ENCODE peak calls at places on chromosomes 7 and 10, in nine cellular contexts. J, O, B, X, Z, V, K, E and I are unnamed samples.

GRCh38 chr10:122782911-122783310 is 62.7 kb downstream of the CUZD1 start:
- DNase-seq in B (no peak), X (no peak), E (no peak), V (no peak), Z (no peak), K (no peak), O (no peak), J (no peak), I (no peak)

GRCh38 chr10:114347791-114348190 is 56.5 kb downstream of the AFAP1L2 start:
- DNase-seq in X (no peak), V (no peak), E (no peak), O (no peak), Z (no peak), K (no peak), J (no peak), B (no peak), I (no peak)

GRCh38 chr10:23696476-23696875 is 257.6 kb downstream of the OTUD1 start:
- DNase-seq in Z (no peak), J (no peak), B (no peak), V (no peak), E (no peak), X (no peak), K (no peak), O (no peak), I (no peak)

GRCh38 chr10:48574322-48574796 is 30.5 kb downstream of the ARHGAP22 start:
- DNase-seq in J (no peak), K (no peak), X (no peak), E (no peak), Z (no peak), O (no peak), V (no peak), B (no peak), I (no peak)

GRCh38 chr7:158367634-158367982 is 220.0 kb downstream of the PTPRN2 start:
- DNase-seq in V (no peak), X (no peak), B (no peak), E (no peak), Z (no peak), O (no peak), J (no peak), K (no peak), I (no peak)

GRCh38 chr7:130476287-130477001 is 15.4 kb upstream of the MEST start:
- DNase-seq in B (peak), V (no peak), E (no peak), Z (peak), O (no peak), J (no peak), X (no peak), K (no peak), I (no peak)

GRCh38 chr7:7228472-7228871 is 46.1 kb downstream of the C1GALT1 start:
- DNase-seq in V (no peak), O (no peak), K (no peak), J (no peak), B (peak), X (no peak), Z (no peak), E (no peak), I (no peak)

GRCh38 chr7:122166708-122167107 is 22.7 kb upstream of the AASS start:
- DNase-seq in O (no peak), B (peak), V (no peak), Z (peak), K (peak), E (no peak), J (no peak), X (no peak), I (no peak)

GRCh38 chr7:44378744-44379143 is 53.4 kb upstream of the CAMK2B start:
- DNase-seq in Z (peak), B (peak), E (no peak), X (no peak), J (no peak), K (peak), O (no peak), V (peak), I (no peak)

DNA sequence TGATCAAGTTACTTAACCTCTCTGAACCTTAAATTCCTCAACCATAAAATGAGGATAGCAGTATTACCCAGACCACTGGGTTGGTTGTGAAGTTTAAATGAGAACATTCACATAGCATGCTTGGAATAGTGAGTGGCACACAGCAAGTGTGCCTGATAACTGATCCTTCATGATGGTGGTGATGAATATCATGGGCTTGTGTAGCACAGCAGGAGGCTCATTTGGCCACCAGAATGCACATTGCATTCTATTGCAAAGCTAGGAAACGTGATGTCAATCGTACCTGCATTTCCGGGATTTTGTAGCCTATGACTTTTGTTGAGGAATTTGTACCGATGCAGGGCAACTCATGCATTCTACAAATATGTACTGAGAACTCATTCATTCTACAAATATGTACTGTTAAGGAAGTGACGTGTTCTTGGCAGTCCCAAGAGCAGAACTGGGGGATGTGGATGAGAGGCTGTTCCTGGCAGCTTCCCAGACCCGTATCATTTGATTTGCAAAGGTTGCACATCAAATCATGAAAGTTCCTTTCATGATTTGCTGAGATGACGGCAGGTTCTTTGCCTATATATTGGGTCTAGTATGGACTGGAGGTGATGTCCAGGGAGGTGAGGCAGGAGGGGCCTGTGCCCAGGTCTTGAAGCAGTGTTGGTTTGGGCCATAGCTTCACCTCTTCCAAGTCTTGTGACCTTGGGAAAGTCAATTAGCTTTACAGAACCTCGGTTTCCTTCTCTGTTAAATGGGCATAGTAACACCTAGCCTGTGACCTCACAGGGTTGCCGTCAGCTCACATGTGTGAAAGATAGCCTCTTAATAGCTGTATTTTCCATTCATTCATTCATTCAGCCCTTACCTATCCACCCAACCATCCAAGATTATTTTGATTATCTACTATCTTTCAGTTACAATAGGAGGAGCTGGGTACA is 94.7 kb upstream of the SMNDC1 start:
- DNase-seq in J (no peak), V (no peak), E (no peak), K (peak), O (peak), B (peak), Z (peak), X (no peak), I (no peak)
- TF ChIP-seq CTCF in J (no peak), V (no peak), E (no peak), K (no peak), O (no peak), B (no peak), Z (no peak), X (no peak), I (no peak)

DNA sequence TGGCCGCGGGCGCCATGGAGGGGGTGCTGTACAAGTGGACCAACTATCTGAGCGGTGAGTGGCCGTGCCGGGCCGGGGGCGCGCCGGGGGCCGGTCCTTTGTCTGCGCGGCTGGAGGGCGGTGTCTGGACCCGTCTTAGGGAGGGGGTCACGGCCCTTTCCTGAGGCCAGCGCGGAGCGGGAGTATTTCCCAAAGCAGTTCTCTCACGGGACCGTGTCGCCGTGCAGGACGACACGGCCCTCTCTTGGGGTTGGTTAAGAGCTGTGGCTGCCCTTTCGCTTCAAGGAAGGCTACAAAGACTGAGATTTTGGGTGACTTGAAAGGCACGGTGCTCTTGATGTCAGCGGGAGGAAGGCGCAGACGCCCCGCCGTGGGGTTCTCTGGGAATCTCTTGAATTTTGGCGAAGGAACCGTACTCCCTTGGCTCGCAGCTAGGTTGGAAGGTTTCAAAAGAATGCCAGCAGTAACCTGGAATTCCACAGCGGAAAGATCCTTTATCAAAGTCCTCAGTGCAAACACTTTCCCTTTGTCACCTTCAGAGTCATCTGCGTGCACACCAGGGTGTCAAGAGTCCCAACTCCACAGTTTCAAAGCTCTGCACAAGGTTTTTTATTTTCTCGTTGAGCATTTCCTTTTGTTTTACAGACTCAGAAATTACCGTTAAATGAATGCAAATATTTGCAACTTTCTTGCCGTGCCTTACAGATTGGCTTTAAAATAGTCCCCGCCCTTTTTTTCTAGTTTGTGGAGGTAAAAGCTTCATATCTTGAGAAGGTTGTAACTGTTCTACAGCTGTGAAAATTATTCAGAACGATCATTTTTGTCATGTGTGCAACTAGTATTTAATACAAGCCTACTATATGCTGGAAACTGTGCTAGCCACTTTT is 780 bp downstream of the PLEKHA8 start:
- DNase-seq in V (peak), E (peak), J (no peak), B (peak), O (no peak), X (peak), K (no peak), Z (peak), I (no peak)
- TF ChIP-seq CTCF in V (no peak), E (no peak), J (no peak), B (no peak), O (no peak), X (peak), K (no peak), Z (peak), I (peak)

GRCh38 chr7:27163776-27164380 is 1.5 kb downstream of the HOXA9 start:
- DNase-seq in B (no peak), Z (no peak), J (peak), V (no peak), K (no peak), O (no peak), E (no peak), X (no peak), I (no peak)
- TF ChIP-seq CTCF in B (no peak), Z (no peak), J (no peak), V (no peak), K (no peak), O (no peak), E (no peak), X (no peak), I (no peak)

DNA sequence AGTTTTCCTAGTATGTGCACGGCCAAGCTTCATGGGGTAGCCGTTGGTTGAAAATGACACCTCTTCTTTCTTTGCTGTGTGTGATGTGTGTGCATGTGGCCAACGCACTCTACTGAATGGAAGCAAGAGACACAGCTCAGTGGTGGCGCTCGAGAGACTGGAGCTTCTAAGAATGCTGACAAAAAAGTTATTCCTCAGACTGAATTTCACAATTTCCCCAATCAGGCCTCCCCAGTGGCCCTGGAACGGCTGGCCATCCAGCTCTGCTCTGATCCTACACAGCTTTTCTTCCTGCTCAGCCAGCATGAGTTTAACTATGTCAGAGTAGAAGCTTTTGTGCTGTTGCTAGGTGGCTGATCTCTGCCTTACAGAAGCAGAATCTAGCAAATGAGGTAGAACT is 186.7 kb upstream of the PLXDC2 start:
- DNase-seq in K (no peak), X (peak), J (no peak), V (no peak), Z (peak), O (peak), B (peak), E (peak), I (peak)
- TF ChIP-seq CTCF in K (no peak), X (no peak), J (no peak), V (no peak), Z (peak), O (no peak), B (peak), E (no peak), I (no peak)

DNA sequence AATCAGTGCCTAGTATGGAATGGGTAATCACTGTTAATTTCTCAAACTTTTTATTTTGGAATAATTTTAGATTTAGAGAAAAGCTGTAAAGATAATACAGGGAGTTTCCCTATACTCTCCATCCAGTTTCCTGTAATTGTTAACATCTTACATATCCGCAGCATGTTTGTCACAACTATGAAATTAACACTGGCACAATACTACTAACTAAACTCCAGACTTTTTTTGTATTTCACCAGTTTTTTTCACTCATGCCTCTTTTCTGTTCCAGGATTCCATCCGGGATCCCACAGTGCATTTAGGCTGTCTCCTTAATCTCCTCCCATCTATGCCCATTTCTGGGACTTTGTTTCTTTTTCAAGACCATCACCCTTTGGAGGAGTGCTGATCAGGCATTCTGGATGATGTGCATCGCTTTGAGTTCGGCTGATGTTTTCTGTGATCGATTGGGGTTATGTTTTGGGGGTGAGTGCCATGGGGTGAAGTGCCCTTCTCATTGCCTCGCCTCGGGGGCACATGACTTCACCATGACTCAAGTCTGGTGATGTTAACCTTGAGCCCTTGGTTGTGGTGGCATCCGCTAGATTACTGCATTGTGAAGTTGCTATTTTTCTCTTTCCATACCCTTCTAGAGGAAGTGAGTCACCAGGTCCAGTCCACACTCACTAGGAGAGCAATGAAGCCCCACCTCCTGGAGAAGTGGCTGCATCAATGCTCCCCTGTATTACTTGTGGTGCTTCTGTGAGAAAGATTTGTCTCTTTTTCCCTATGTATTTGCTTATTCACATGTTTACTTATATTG is 43.9 kb upstream of the GRB10 start:
- DNase-seq in X (no peak), Z (peak), J (no peak), O (no peak), E (peak), V (no peak), B (peak), K (no peak), I (no peak)
- TF ChIP-seq CTCF in X (no peak), Z (peak), J (no peak), O (no peak), E (no peak), V (no peak), B (peak), K (peak), I (no peak)

GRCh38 chr7:87589631-87590030 is 11.1 kb downstream of the ABCB1 start:
- DNase-seq in J (no peak), O (no peak), V (no peak), B (no peak), Z (no peak), K (no peak), E (no peak), X (no peak), I (no peak)

GRCh38 chr7:87592300-87592699 is 8.4 kb downstream of the ABCB1 start:
- DNase-seq in K (no peak), B (no peak), J (no peak), E (peak), V (no peak), X (no peak), Z (no peak), O (no peak), I (no peak)

GRCh38 chr7:87596136-87596535 is 4.5 kb downstream of the ABCB1 start:
- DNase-seq in V (no peak), K (no peak), E (no peak), O (no peak), J (no peak), Z (no peak), X (no peak), B (no peak), I (no peak)

GRCh38 chr7:87591211-87591610 is 9.5 kb downstream of the ABCB1 start:
- DNase-seq in K (no peak), E (no peak), Z (no peak), O (no peak), X (no peak), V (no peak), B (no peak), J (no peak), I (no peak)

GRCh38 chr7:87590578-87590977 is 10.1 kb downstream of the ABCB1 start:
- DNase-seq in V (no peak), X (no peak), Z (no peak), O (no peak), B (no peak), J (no peak), K (no peak), E (no peak), I (no peak)
- TF ChIP-seq CTCF in V (no peak), X (no peak), Z (no peak), O (no peak), B (no peak), J (no peak), K (no peak), E (no peak), I (no peak)

DNA sequence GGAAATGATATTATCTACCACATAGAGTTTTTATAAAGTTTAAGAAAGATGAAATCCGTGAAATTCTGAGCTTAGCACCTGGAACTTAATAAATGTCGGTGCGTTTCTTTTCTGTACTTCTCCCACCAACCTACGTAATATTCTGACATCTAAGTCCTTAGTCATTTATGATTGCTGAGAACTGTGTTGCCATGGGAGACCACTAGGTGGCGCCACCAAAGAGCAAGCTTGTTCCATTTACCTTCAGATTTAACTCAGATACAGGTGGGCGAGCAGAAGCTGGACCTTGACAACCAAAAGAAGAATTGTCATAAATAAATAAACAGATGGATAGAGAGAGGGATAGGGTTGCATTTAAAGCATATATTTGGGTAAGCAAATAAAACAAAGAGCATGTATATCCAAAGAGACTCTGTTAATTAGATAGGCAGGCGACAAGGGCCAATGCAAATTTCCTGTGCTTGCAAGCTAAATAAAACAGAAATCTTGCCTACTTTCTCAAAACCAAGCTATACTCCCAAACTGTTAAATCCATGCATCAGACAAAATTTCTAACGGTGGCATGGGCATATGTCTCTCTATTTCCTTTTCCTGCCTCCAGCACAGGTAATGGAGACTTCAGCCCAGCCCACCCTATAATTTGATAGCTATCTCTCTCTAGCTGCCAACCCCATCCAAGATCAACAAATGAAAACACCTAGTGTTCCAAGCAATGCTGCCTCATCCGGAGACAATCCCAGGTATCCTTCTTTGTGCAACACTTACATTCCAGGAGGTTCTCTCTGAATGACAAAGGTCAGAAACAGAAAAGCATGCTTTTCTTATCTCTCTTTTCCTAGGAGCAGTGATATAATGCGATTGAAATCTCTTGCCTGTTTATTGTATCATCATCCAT is 699.6 kb downstream of the INHBA start:
- DNase-seq in Z (peak), X (peak), B (peak), O (no peak), E (peak), K (no peak), J (peak), V (no peak), I (peak)
- TF ChIP-seq CTCF in Z (peak), X (peak), B (peak), O (peak), E (peak), K (peak), J (peak), V (peak), I (peak)

DNA sequence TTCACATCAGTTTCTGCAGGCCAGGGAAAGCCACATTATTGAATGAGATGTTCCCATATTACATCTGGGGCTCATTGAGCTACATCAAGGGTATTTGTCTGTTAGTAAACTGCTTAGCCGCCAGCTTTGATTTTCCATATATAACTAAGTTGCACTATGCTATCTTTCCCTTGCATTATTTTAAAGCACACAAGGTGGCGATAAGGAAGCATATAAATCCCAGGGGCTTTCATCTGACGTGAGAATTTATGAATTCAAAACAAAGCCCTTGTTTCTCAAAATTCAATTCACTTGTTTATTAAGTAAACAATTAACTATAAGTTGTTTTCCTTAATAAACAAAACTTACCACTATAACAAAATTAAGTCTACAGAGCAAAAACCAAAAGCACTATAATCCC is 334.1 kb upstream of the TPK1 start:
- DNase-seq in B (no peak), Z (no peak), V (no peak), J (no peak), K (no peak), E (no peak), O (no peak), X (no peak), I (no peak)
- TF ChIP-seq CTCF in B (no peak), Z (no peak), V (no peak), J (no peak), K (no peak), E (no peak), O (no peak), X (no peak), I (peak)